ENCODE peak calls at places on chromosomes 7 and 10, in five cellular contexts. F is lower lobe of right lung, E is body of pancreas, B is posterior cingulate gyrus, Z is Panc1. V is an unnamed sample.

GRCh38 chr10:62258926-62259325 is 9.7 kb downstream of the RTKN2 start:
- DNase-seq in F (no peak), Z (no peak), B (no peak), E (no peak), V (no peak)

GRCh38 chr10:69142983-69143382 is 19.0 kb downstream of the VPS26A start:
- DNase-seq in E (no peak), Z (no peak), F (no peak), B (no peak), V (no peak)

GRCh38 chr7:100799037-100799896 is 28.1 kb downstream of the EPHB4 start:
- DNase-seq in Z (no peak), E (peak), F (peak), B (peak), V (peak)

GRCh38 chr7:2159176-2159520 is 73.6 kb downstream of the MAD1L1 start:
- DNase-seq in Z (no peak), B (no peak), E (no peak), F (peak), V (no peak)

GRCh38 chr7:122528879-122529481 is 169.9 kb downstream of the RNF133 start:
- DNase-seq in F (no peak), Z (peak), E (no peak), B (no peak), V (no peak)

GRCh38 chr10:98168147-98168546 is 33.7 kb downstream of the R3HCC1L start:
- DNase-seq in E (no peak), B (no peak), F (no peak), Z (no peak), V (no peak)

GRCh38 chr7:39664057-39664456 is 40.7 kb downstream of the RALA start:
- DNase-seq in E (no peak), B (no peak), Z (no peak), F (no peak), V (no peak)

GRCh38 chr7:138545123-138545522 is 85.1 kb downstream of the TRIM24 start:
- DNase-seq in E (no peak), Z (no peak), F (no peak), B (no peak), V (no peak)

GRCh38 chr10:88493676-88494483 is 89.2 kb downstream of the RNLS start:
- DNase-seq in E (no peak), B (no peak), F (no peak), Z (no peak), V (no peak)

GRCh38 chr10:110447886-110448285 is 49.8 kb upstream of the DUSP5 start:
- DNase-seq in B (no peak), F (no peak), Z (no peak), E (no peak), V (no peak)

GRCh38 chr10:60883187-60883586 is 60.8 kb downstream of the RHOBTB1 start:
- DNase-seq in F (no peak), E (peak), B (no peak), Z (peak), V (peak)

GRCh38 chr7:144256112-144256511 is 8.5 kb downstream of the OR2A7 start:
- DNase-seq in F (no peak), Z (no peak), E (no peak), B (no peak), V (no peak)

V was measured in colonic mucosa.